ENCODE peak calls at places on chromosomes 5 and 9, in five cellular contexts. M is A549, I is neuronal stem cell, Z is HAP-1, S is Caco-2. U is an unnamed sample. For H3K4me1, the result is how much of the 10 kb centered on the place peaks cover.

GRCh38 chr9:114313186-114313585 is 9.7 kb upstream of the ORM1 start:
- DNase-seq in I (no peak), S (no peak), Z (no peak), M (no peak), U (no peak)

GRCh38 chr9:104907278-104907951 is 20.5 kb downstream of the ABCA1 start:
- DNase-seq in S (no peak), M (peak), I (no peak), Z (no peak), U (no peak)

GRCh38 chr5:144177548-144177947 is 6.9 kb downstream of the KCTD16 start:
- DNase-seq in Z (no peak), S (no peak), I (no peak), M (no peak), U (no peak)

GRCh38 chr5:37136694-37137093 is 112.5 kb downstream of the CPLANE1 start:
- DNase-seq in Z (no peak), I (no peak), M (no peak), S (no peak), U (no peak)

GRCh38 chr9:20608582-20608981 is 13.7 kb downstream of the MLLT3 start:
- DNase-seq in S (no peak), I (no peak), Z (no peak), M (no peak), U (no peak)

GRCh38 chr5:133257977-133258376 is 206.2 kb downstream of the HSPA4 start:
- DNase-seq in Z (no peak), M (no peak), S (no peak), I (no peak), U (no peak)

GRCh38 chr9:95167998-95168397 is 149.5 kb downstream of the FANCC start:
- DNase-seq in Z (peak), I (peak), M (peak), S (peak), U (peak)

GRCh38 chr9:98410185-98410697 is 154.8 kb upstream of the TBC1D2 start:
- DNase-seq in Z (no peak), I (peak), M (no peak), S (peak), U (peak)

GRCh38 chr9:89523948-89524347 is 26.0 kb upstream of the SEMA4D start:
- DNase-seq in M (no peak), S (no peak), I (no peak), Z (no peak), U (no peak)

GRCh38 chr5:157740211-157740610 is 3.3 kb upstream of the LSM11 start:
- DNase-seq in S (peak), I (no peak), M (peak), Z (no peak), U (no peak)

GRCh38 chr9:131709741-131710499 is 30.0 kb downstream of the RAPGEF1 start:
- DNase-seq in M (no peak), Z (peak), S (no peak), I (no peak), U (no peak)

GRCh38 chr9:105500108-105500766 is 52.4 kb downstream of the FSD1L start:
- DNase-seq in S (no peak), I (no peak), Z (no peak), M (no peak), U (no peak)

GRCh38 chr5:159504857-159505304 is 174.6 kb upstream of the IL12B start:
- DNase-seq in M (no peak), S (peak), I (no peak), Z (no peak), U (no peak)

DNA sequence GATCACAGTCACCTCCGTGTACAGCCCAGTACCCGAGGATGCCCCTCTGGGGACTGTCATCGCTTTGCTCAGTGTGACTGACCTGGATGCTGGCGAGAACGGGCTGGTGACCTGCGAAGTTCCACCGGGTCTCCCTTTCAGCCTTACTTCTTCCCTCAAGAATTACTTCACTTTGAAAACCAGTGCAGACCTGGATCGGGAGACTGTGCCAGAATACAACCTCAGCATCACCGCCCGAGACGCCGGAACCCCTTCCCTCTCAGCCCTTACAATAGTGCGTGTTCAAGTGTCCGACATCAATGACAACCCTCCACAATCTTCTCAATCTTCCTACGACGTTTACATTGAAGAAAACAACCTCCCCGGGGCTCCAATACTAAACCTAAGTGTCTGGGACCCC is 1.4 kb downstream of the PCDHGC3 start:
- DNase-seq in I (no peak), S (no peak), M (no peak), Z (no peak), U (no peak)
- H3K4me1 ChIP-seq in I (under half), S (under half), M (under half), Z (under half), U (under half)

DNA sequence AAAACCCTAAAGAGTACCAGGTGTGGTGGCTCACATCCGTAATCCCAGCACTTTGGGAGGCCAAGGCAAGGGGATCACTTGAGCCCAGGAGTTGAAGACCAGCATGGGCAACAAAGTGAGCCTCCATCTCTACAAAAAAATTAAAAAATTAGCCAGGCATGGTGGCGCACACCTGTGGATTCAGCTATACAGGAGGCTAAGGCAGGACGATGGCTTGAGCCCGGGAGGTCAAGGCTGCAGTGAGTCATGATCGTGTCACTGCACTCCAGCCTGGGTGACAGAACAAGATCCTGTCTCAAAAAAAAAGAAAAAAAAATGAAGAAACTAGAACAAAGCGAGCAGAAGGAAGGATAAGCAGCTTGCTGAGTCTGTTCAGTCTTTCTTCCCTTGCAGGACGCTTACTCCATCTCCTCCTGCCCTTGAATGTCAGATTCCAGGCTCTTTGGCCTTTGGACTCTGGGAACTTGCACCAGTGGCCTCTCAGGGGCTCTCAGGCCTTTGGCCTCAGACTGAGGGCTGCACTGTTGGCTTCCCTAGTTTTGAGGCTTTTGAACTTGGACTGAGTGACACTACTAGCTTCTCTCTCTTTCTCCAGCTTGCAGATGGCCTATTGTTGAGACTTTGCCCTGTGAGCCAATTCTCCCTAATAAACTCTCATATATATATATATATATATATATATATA is 42.5 kb downstream of the ELOVL7 start:
- DNase-seq in I (no peak), M (no peak), Z (no peak), S (peak), U (no peak)
- H3K4me1 ChIP-seq in I (under half), M (under half), Z (under half), S (under half), U (under half)

GRCh38 chr5:56142620-56143431 is 90.3 kb downstream of the ANKRD55 start:
- DNase-seq in S (no peak), I (no peak), M (no peak), Z (no peak), U (no peak)
- H3K4me1 ChIP-seq in S (half or more), I (under half), M (under half), Z (under half), U (under half)

GRCh38 chr9:106758911-106759310 is 104.1 kb upstream of the ZNF462 start:
- DNase-seq in I (no peak), Z (no peak), S (no peak), M (no peak), U (no peak)

GRCh38 chr9:106752581-106752980 is 110.4 kb upstream of the ZNF462 start:
- DNase-seq in S (no peak), I (no peak), M (no peak), Z (no peak), U (no peak)

GRCh38 chr9:106757539-106757938 is 105.4 kb upstream of the ZNF462 start:
- DNase-seq in M (no peak), S (no peak), Z (no peak), I (no peak), U (no peak)

GRCh38 chr9:106755727-106756126 is 107.2 kb upstream of the ZNF462 start:
- DNase-seq in I (no peak), M (no peak), S (peak), Z (no peak), U (no peak)

DNA sequence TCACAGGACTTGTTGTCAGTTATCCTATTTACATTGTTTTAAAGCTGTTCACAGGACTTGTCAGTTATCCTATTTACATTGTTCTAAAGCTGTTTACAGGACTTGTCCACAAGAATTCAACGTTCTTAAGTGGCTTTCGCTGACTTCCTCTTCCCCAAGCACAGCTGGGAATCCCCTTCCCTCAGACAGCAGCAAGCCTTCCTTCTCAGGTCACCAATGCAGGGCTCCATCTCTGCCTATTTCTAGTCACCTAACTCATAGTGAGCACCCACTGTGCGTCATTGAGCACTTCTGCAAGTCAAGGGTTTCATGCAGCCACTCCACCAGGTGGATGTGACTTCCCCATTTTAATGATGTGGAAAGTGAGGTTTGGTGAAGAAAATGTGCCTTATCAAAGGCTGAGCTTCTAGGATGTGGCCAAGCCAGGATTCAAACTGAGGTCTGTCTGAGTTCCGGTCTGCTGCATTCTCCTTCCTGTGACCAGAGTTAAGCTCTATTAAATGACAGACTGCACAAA is 109.8 kb upstream of the ZNF462 start:
- DNase-seq in M (no peak), I (no peak), S (no peak), Z (no peak), U (no peak)
- H3K4me1 ChIP-seq in M (under half), I (under half), S (under half), Z (under half), U (under half)